ENCODE peak calls at places on chromosomes 2 and 18, in eight cellular contexts. One of them, this sample, is unnamed.

GRCh38 chr2:9004338-9005204 is 1.1 kb upstream of the MBOAT2 start:
- DNase-seq in mammary epithelial cell: peak; percentile 92
- DNase-seq in GM10248: no peak
- DNase-seq in NCI-H1105 treated with DMSO at 0.1 percent for 48 hours: no peak
- DNase-seq in NB4: no peak
- DNase-seq in kidney glomerular epithelial cell: no peak
- DNase-seq in activated CD8-positive, alpha-beta memory T cell treated with anti-CD3 and anti-CD28 coated beads for 4 hours: no peak
- DNase-seq in iris pigment epithelial cell: peak; percentile 80
- DNase-seq in this sample: peak; percentile 80

GRCh38 chr2:30915485-30915884 is 108.2 kb upstream of the CAPN13 start:
- DNase-seq in mammary epithelial cell: peak; percentile 2
- DNase-seq in GM10248: no peak
- DNase-seq in NCI-H1105 treated with DMSO at 0.1 percent for 48 hours: no peak
- DNase-seq in NB4: peak; percentile 45
- DNase-seq in kidney glomerular epithelial cell: no peak
- DNase-seq in activated CD8-positive, alpha-beta memory T cell treated with anti-CD3 and anti-CD28 coated beads for 4 hours: no peak
- DNase-seq in iris pigment epithelial cell: no peak
- DNase-seq in this sample: peak; percentile 18

GRCh38 chr18:65755616-65756015 is 4.8 kb downstream of the CDH7 start:
- DNase-seq in mammary epithelial cell: no peak
- DNase-seq in GM10248: no peak
- DNase-seq in NCI-H1105 treated with DMSO at 0.1 percent for 48 hours: no peak
- DNase-seq in NB4: no peak
- DNase-seq in kidney glomerular epithelial cell: no peak
- DNase-seq in activated CD8-positive, alpha-beta memory T cell treated with anti-CD3 and anti-CD28 coated beads for 4 hours: no peak
- DNase-seq in iris pigment epithelial cell: no peak
- DNase-seq in this sample: no peak

GRCh38 chr18:57234346-57234745 is 87.5 kb downstream of the BOD1L2 start:
- DNase-seq in mammary epithelial cell: no peak
- DNase-seq in GM10248: no peak
- DNase-seq in NCI-H1105 treated with DMSO at 0.1 percent for 48 hours: no peak
- DNase-seq in NB4: no peak
- DNase-seq in kidney glomerular epithelial cell: no peak
- DNase-seq in activated CD8-positive, alpha-beta memory T cell treated with anti-CD3 and anti-CD28 coated beads for 4 hours: no peak
- DNase-seq in iris pigment epithelial cell: no peak
- DNase-seq in this sample: no peak

GRCh38 chr18:79616651-79617518 is 62.7 kb upstream of the CTDP1 start:
- DNase-seq in mammary epithelial cell: peak; percentile 3
- DNase-seq in GM10248: no peak
- DNase-seq in NCI-H1105 treated with DMSO at 0.1 percent for 48 hours: no peak
- DNase-seq in NB4: no peak
- DNase-seq in kidney glomerular epithelial cell: no peak
- DNase-seq in activated CD8-positive, alpha-beta memory T cell treated with anti-CD3 and anti-CD28 coated beads for 4 hours: no peak
- DNase-seq in iris pigment epithelial cell: peak; percentile 47
- DNase-seq in this sample: no peak

GRCh38 chr2:165687376-165687775 is 106.7 kb downstream of the GALNT3 start:
- DNase-seq in mammary epithelial cell: no peak
- DNase-seq in GM10248: no peak
- DNase-seq in NCI-H1105 treated with DMSO at 0.1 percent for 48 hours: no peak
- DNase-seq in NB4: no peak
- DNase-seq in kidney glomerular epithelial cell: no peak
- DNase-seq in activated CD8-positive, alpha-beta memory T cell treated with anti-CD3 and anti-CD28 coated beads for 4 hours: no peak
- DNase-seq in iris pigment epithelial cell: no peak
- DNase-seq in this sample: no peak

GRCh38 chr18:10140461-10140911 is 226.7 kb downstream of the VAPA start:
- DNase-seq in mammary epithelial cell: no peak
- DNase-seq in GM10248: no peak
- DNase-seq in NCI-H1105 treated with DMSO at 0.1 percent for 48 hours: no peak
- DNase-seq in NB4: peak; percentile 87
- DNase-seq in kidney glomerular epithelial cell: no peak
- DNase-seq in activated CD8-positive, alpha-beta memory T cell treated with anti-CD3 and anti-CD28 coated beads for 4 hours: no peak
- DNase-seq in iris pigment epithelial cell: no peak
- DNase-seq in this sample: no peak

GRCh38 chr2:18412980-18413793 is 147.3 kb downstream of the RDH14 start:
- DNase-seq in mammary epithelial cell: no peak
- DNase-seq in GM10248: no peak
- DNase-seq in NCI-H1105 treated with DMSO at 0.1 percent for 48 hours: no peak
- DNase-seq in NB4: no peak
- DNase-seq in kidney glomerular epithelial cell: no peak
- DNase-seq in activated CD8-positive, alpha-beta memory T cell treated with anti-CD3 and anti-CD28 coated beads for 4 hours: no peak
- DNase-seq in iris pigment epithelial cell: peak; percentile 40
- DNase-seq in this sample: peak; percentile 76

GRCh38 chr2:145431181-145431951 is 911.4 kb upstream of the ZEB2 start:
- DNase-seq in mammary epithelial cell: no peak
- DNase-seq in GM10248: no peak
- DNase-seq in NCI-H1105 treated with DMSO at 0.1 percent for 48 hours: peak; percentile 100
- DNase-seq in NB4: no peak
- DNase-seq in kidney glomerular epithelial cell: peak; percentile 9
- DNase-seq in activated CD8-positive, alpha-beta memory T cell treated with anti-CD3 and anti-CD28 coated beads for 4 hours: no peak
- DNase-seq in iris pigment epithelial cell: no peak
- DNase-seq in this sample: peak; percentile 54

GRCh38 chr2:241808051-241808450 is 942 bp upstream of the NEU4 start:
- DNase-seq in mammary epithelial cell: no peak
- DNase-seq in GM10248: no peak
- DNase-seq in NCI-H1105 treated with DMSO at 0.1 percent for 48 hours: no peak
- DNase-seq in NB4: no peak
- DNase-seq in kidney glomerular epithelial cell: no peak
- DNase-seq in activated CD8-positive, alpha-beta memory T cell treated with anti-CD3 and anti-CD28 coated beads for 4 hours: no peak
- DNase-seq in iris pigment epithelial cell: no peak
- DNase-seq in this sample: peak; percentile 63

GRCh38 chr2:221572180-221572820 is at the start of gene EPHA4:
- DNase-seq in mammary epithelial cell: peak; percentile 84
- DNase-seq in GM10248: peak; percentile 91
- DNase-seq in NCI-H1105 treated with DMSO at 0.1 percent for 48 hours: peak; percentile 85
- DNase-seq in NB4: no peak
- DNase-seq in kidney glomerular epithelial cell: peak; percentile 83
- DNase-seq in activated CD8-positive, alpha-beta memory T cell treated with anti-CD3 and anti-CD28 coated beads for 4 hours: peak; percentile 67
- DNase-seq in iris pigment epithelial cell: peak; percentile 92
- DNase-seq in this sample: peak; percentile 67

GRCh38 chr2:3257166-3257565 is 120.5 kb downstream of the EIPR1 start:
- DNase-seq in mammary epithelial cell: no peak
- DNase-seq in GM10248: no peak
- DNase-seq in NCI-H1105 treated with DMSO at 0.1 percent for 48 hours: no peak
- DNase-seq in NB4: no peak
- DNase-seq in kidney glomerular epithelial cell: peak; percentile 28
- DNase-seq in activated CD8-positive, alpha-beta memory T cell treated with anti-CD3 and anti-CD28 coated beads for 4 hours: no peak
- DNase-seq in iris pigment epithelial cell: peak; percentile 46
- DNase-seq in this sample: peak; percentile 45

GRCh38 chr18:30705943-30706342 is 336.6 kb downstream of the DSC3 start:
- DNase-seq in mammary epithelial cell: no peak
- DNase-seq in GM10248: no peak
- DNase-seq in NCI-H1105 treated with DMSO at 0.1 percent for 48 hours: no peak
- DNase-seq in NB4: peak; percentile 2
- DNase-seq in kidney glomerular epithelial cell: no peak
- DNase-seq in activated CD8-positive, alpha-beta memory T cell treated with anti-CD3 and anti-CD28 coated beads for 4 hours: no peak
- DNase-seq in iris pigment epithelial cell: no peak
- DNase-seq in this sample: no peak

GRCh38 chr18:44777429-44778192 is 96.9 kb downstream of the SETBP1 start:
- DNase-seq in mammary epithelial cell: no peak
- DNase-seq in GM10248: no peak
- DNase-seq in NCI-H1105 treated with DMSO at 0.1 percent for 48 hours: no peak
- DNase-seq in NB4: no peak
- DNase-seq in kidney glomerular epithelial cell: no peak
- DNase-seq in activated CD8-positive, alpha-beta memory T cell treated with anti-CD3 and anti-CD28 coated beads for 4 hours: no peak
- DNase-seq in iris pigment epithelial cell: no peak
- DNase-seq in this sample: no peak

GRCh38 chr2:218006741-218007140 is 3.9 kb upstream of the TNS1 start:
- DNase-seq in mammary epithelial cell: no peak
- DNase-seq in GM10248: no peak
- DNase-seq in NCI-H1105 treated with DMSO at 0.1 percent for 48 hours: no peak
- DNase-seq in NB4: peak; percentile 48
- DNase-seq in kidney glomerular epithelial cell: no peak
- DNase-seq in activated CD8-positive, alpha-beta memory T cell treated with anti-CD3 and anti-CD28 coated beads for 4 hours: no peak
- DNase-seq in iris pigment epithelial cell: peak; percentile 89
- DNase-seq in this sample: peak; percentile 51

GRCh38 chr18:56593906-56594305 is 44.5 kb downstream of the TXNL1 start:
- DNase-seq in mammary epithelial cell: peak; percentile 64
- DNase-seq in GM10248: no peak
- DNase-seq in NCI-H1105 treated with DMSO at 0.1 percent for 48 hours: no peak
- DNase-seq in NB4: no peak
- DNase-seq in kidney glomerular epithelial cell: no peak
- DNase-seq in activated CD8-positive, alpha-beta memory T cell treated with anti-CD3 and anti-CD28 coated beads for 4 hours: no peak
- DNase-seq in iris pigment epithelial cell: peak; percentile 70
- DNase-seq in this sample: no peak

GRCh38 chr2:44906972-44907371 is 34.5 kb upstream of the SIX3 start:
- DNase-seq in mammary epithelial cell: no peak
- DNase-seq in GM10248: no peak
- DNase-seq in NCI-H1105 treated with DMSO at 0.1 percent for 48 hours: no peak
- DNase-seq in NB4: no peak
- DNase-seq in kidney glomerular epithelial cell: no peak
- DNase-seq in activated CD8-positive, alpha-beta memory T cell treated with anti-CD3 and anti-CD28 coated beads for 4 hours: no peak
- DNase-seq in iris pigment epithelial cell: no peak
- DNase-seq in this sample: no peak

GRCh38 chr2:2840101-2840531 is 509.0 kb upstream of the MYT1L start:
- DNase-seq in mammary epithelial cell: no peak
- DNase-seq in GM10248: no peak
- DNase-seq in NCI-H1105 treated with DMSO at 0.1 percent for 48 hours: no peak
- DNase-seq in NB4: no peak
- DNase-seq in kidney glomerular epithelial cell: no peak
- DNase-seq in activated CD8-positive, alpha-beta memory T cell treated with anti-CD3 and anti-CD28 coated beads for 4 hours: no peak
- DNase-seq in iris pigment epithelial cell: no peak
- DNase-seq in this sample: no peak

GRCh38 chr2:233209117-233209977 is 42.1 kb upstream of the ATG16L1 start:
- DNase-seq in mammary epithelial cell: peak; percentile 35
- DNase-seq in GM10248: no peak
- DNase-seq in NCI-H1105 treated with DMSO at 0.1 percent for 48 hours: no peak
- DNase-seq in NB4: no peak
- DNase-seq in kidney glomerular epithelial cell: peak; percentile 89
- DNase-seq in activated CD8-positive, alpha-beta memory T cell treated with anti-CD3 and anti-CD28 coated beads for 4 hours: no peak
- DNase-seq in iris pigment epithelial cell: peak; percentile 26
- DNase-seq in this sample: peak; percentile 92

GRCh38 chr18:47263197-47263827 is 11.9 kb upstream of the SKOR2 start:
- DNase-seq in mammary epithelial cell: no peak
- DNase-seq in GM10248: no peak
- DNase-seq in NCI-H1105 treated with DMSO at 0.1 percent for 48 hours: no peak
- DNase-seq in NB4: no peak
- DNase-seq in kidney glomerular epithelial cell: no peak
- DNase-seq in activated CD8-positive, alpha-beta memory T cell treated with anti-CD3 and anti-CD28 coated beads for 4 hours: no peak
- DNase-seq in iris pigment epithelial cell: peak; percentile 6
- DNase-seq in this sample: no peak

GRCh38 chr18:53941601-53942335 is 282.7 kb downstream of the MBD2 start:
- DNase-seq in mammary epithelial cell: peak; percentile 75
- DNase-seq in GM10248: no peak
- DNase-seq in NCI-H1105 treated with DMSO at 0.1 percent for 48 hours: no peak
- DNase-seq in NB4: peak; percentile 14
- DNase-seq in kidney glomerular epithelial cell: no peak
- DNase-seq in activated CD8-positive, alpha-beta memory T cell treated with anti-CD3 and anti-CD28 coated beads for 4 hours: no peak
- DNase-seq in iris pigment epithelial cell: no peak
- DNase-seq in this sample: peak; percentile 67

GRCh38 chr2:197515277-197515797 is 529 bp upstream of the MOB4 start:
- DNase-seq in mammary epithelial cell: no peak
- DNase-seq in GM10248: peak; percentile 14
- DNase-seq in NCI-H1105 treated with DMSO at 0.1 percent for 48 hours: no peak
- DNase-seq in NB4: no peak
- DNase-seq in kidney glomerular epithelial cell: no peak
- DNase-seq in activated CD8-positive, alpha-beta memory T cell treated with anti-CD3 and anti-CD28 coated beads for 4 hours: no peak
- DNase-seq in iris pigment epithelial cell: peak; percentile 28
- DNase-seq in this sample: no peak

GRCh38 chr18:79922971-79923411 is 28.5 kb downstream of the SLC66A2 start:
- DNase-seq in mammary epithelial cell: no peak
- DNase-seq in GM10248: no peak
- DNase-seq in NCI-H1105 treated with DMSO at 0.1 percent for 48 hours: no peak
- DNase-seq in NB4: no peak
- DNase-seq in kidney glomerular epithelial cell: no peak
- DNase-seq in activated CD8-positive, alpha-beta memory T cell treated with anti-CD3 and anti-CD28 coated beads for 4 hours: no peak
- DNase-seq in iris pigment epithelial cell: no peak
- DNase-seq in this sample: no peak

GRCh38 chr18:76432274-76432755 is 62.7 kb downstream of the ZNF516 start:
- DNase-seq in mammary epithelial cell: no peak
- DNase-seq in GM10248: no peak
- DNase-seq in NCI-H1105 treated with DMSO at 0.1 percent for 48 hours: no peak
- DNase-seq in NB4: no peak
- DNase-seq in kidney glomerular epithelial cell: no peak
- DNase-seq in activated CD8-positive, alpha-beta memory T cell treated with anti-CD3 and anti-CD28 coated beads for 4 hours: no peak
- DNase-seq in iris pigment epithelial cell: no peak
- DNase-seq in this sample: no peak

GRCh38 chr2:39696072-39696471 is 30.4 kb downstream of the TMEM178A start:
- DNase-seq in mammary epithelial cell: peak; percentile 42
- DNase-seq in GM10248: no peak
- DNase-seq in NCI-H1105 treated with DMSO at 0.1 percent for 48 hours: peak; percentile 90
- DNase-seq in NB4: no peak
- DNase-seq in kidney glomerular epithelial cell: peak; percentile 95
- DNase-seq in activated CD8-positive, alpha-beta memory T cell treated with anti-CD3 and anti-CD28 coated beads for 4 hours: no peak
- DNase-seq in iris pigment epithelial cell: peak; percentile 98
- DNase-seq in this sample: peak; percentile 94

GRCh38 chr18:69897397-69898108 is 50.1 kb downstream of the CD226 start:
- DNase-seq in mammary epithelial cell: no peak
- DNase-seq in GM10248: peak; percentile 35
- DNase-seq in NCI-H1105 treated with DMSO at 0.1 percent for 48 hours: no peak
- DNase-seq in NB4: peak; percentile 43
- DNase-seq in kidney glomerular epithelial cell: no peak
- DNase-seq in activated CD8-positive, alpha-beta memory T cell treated with anti-CD3 and anti-CD28 coated beads for 4 hours: no peak
- DNase-seq in iris pigment epithelial cell: no peak
- DNase-seq in this sample: no peak

GRCh38 chr2:16441431-16441830 is 224.2 kb downstream of the CYRIA start:
- DNase-seq in mammary epithelial cell: no peak
- DNase-seq in GM10248: no peak
- DNase-seq in NCI-H1105 treated with DMSO at 0.1 percent for 48 hours: no peak
- DNase-seq in NB4: no peak
- DNase-seq in kidney glomerular epithelial cell: no peak
- DNase-seq in activated CD8-positive, alpha-beta memory T cell treated with anti-CD3 and anti-CD28 coated beads for 4 hours: no peak
- DNase-seq in iris pigment epithelial cell: no peak
- DNase-seq in this sample: no peak

GRCh38 chr2:8159966-8160603 is 521.8 kb upstream of the ID2 start:
- DNase-seq in mammary epithelial cell: no peak
- DNase-seq in GM10248: peak; percentile 57
- DNase-seq in NCI-H1105 treated with DMSO at 0.1 percent for 48 hours: no peak
- DNase-seq in NB4: no peak
- DNase-seq in kidney glomerular epithelial cell: no peak
- DNase-seq in activated CD8-positive, alpha-beta memory T cell treated with anti-CD3 and anti-CD28 coated beads for 4 hours: no peak
- DNase-seq in iris pigment epithelial cell: no peak
- DNase-seq in this sample: no peak

GRCh38 chr2:168050377-168050776 is 197.0 kb downstream of the STK39 start:
- DNase-seq in mammary epithelial cell: no peak
- DNase-seq in GM10248: no peak
- DNase-seq in NCI-H1105 treated with DMSO at 0.1 percent for 48 hours: no peak
- DNase-seq in NB4: no peak
- DNase-seq in kidney glomerular epithelial cell: no peak
- DNase-seq in activated CD8-positive, alpha-beta memory T cell treated with anti-CD3 and anti-CD28 coated beads for 4 hours: no peak
- DNase-seq in iris pigment epithelial cell: no peak
- DNase-seq in this sample: no peak

GRCh38 chr2:226077031-226077430 is 677.5 kb downstream of the NYAP2 start:
- DNase-seq in mammary epithelial cell: no peak
- DNase-seq in GM10248: no peak
- DNase-seq in NCI-H1105 treated with DMSO at 0.1 percent for 48 hours: no peak
- DNase-seq in NB4: no peak
- DNase-seq in kidney glomerular epithelial cell: no peak
- DNase-seq in activated CD8-positive, alpha-beta memory T cell treated with anti-CD3 and anti-CD28 coated beads for 4 hours: no peak
- DNase-seq in iris pigment epithelial cell: peak; percentile 60
- DNase-seq in this sample: no peak

GRCh38 chr2:162401871-162402270 is 57.9 kb downstream of the GCA start:
- DNase-seq in mammary epithelial cell: no peak
- DNase-seq in GM10248: no peak
- DNase-seq in NCI-H1105 treated with DMSO at 0.1 percent for 48 hours: no peak
- DNase-seq in NB4: no peak
- DNase-seq in kidney glomerular epithelial cell: no peak
- DNase-seq in activated CD8-positive, alpha-beta memory T cell treated with anti-CD3 and anti-CD28 coated beads for 4 hours: no peak
- DNase-seq in iris pigment epithelial cell: no peak
- DNase-seq in this sample: no peak

GRCh38 chr18:74836296-74837139 is 238.8 kb downstream of the ZNF407 start:
- DNase-seq in mammary epithelial cell: peak; percentile 18
- DNase-seq in GM10248: no peak
- DNase-seq in NCI-H1105 treated with DMSO at 0.1 percent for 48 hours: peak; percentile 74
- DNase-seq in NB4: no peak
- DNase-seq in kidney glomerular epithelial cell: no peak
- DNase-seq in activated CD8-positive, alpha-beta memory T cell treated with anti-CD3 and anti-CD28 coated beads for 4 hours: no peak
- DNase-seq in iris pigment epithelial cell: peak; percentile 51
- DNase-seq in this sample: peak; percentile 71

GRCh38 chr2:69770193-69770702 is 28.3 kb downstream of the ANXA4 start:
- DNase-seq in mammary epithelial cell: peak; percentile 91
- DNase-seq in GM10248: no peak
- DNase-seq in NCI-H1105 treated with DMSO at 0.1 percent for 48 hours: no peak
- DNase-seq in NB4: peak; percentile 75
- DNase-seq in kidney glomerular epithelial cell: peak; percentile 60
- DNase-seq in activated CD8-positive, alpha-beta memory T cell treated with anti-CD3 and anti-CD28 coated beads for 4 hours: peak; percentile 13
- DNase-seq in iris pigment epithelial cell: peak; percentile 91
- DNase-seq in this sample: peak; percentile 95

GRCh38 chr18:76475450-76476203 is 19.4 kb downstream of the ZNF516 start:
- DNase-seq in mammary epithelial cell: no peak
- DNase-seq in GM10248: no peak
- DNase-seq in NCI-H1105 treated with DMSO at 0.1 percent for 48 hours: no peak
- DNase-seq in NB4: peak; percentile 64
- DNase-seq in kidney glomerular epithelial cell: no peak
- DNase-seq in activated CD8-positive, alpha-beta memory T cell treated with anti-CD3 and anti-CD28 coated beads for 4 hours: no peak
- DNase-seq in iris pigment epithelial cell: no peak
- DNase-seq in this sample: no peak